ENCODE peak calls at places on chromosome 14, in seven cellular contexts. Z is activated CD8-positive, alpha-beta memory T cell treated with anti-CD3 and anti-CD28 coated beads, Interleukin-2, amount 50 U/mL, for 48 hours; Y is hippocampal formation; F is non-pigmented ciliary epithelial cell; E is lower leg skin; N is hepatocyte; V is CD8-positive, alpha-beta memory T cell. L is an unnamed sample.

GRCh38 chr14:58455593-58456265 is 28.2 kb downstream of the KIAA0586 start:
- DNase-seq in N (peak), F (peak), E (no peak), Z (no peak), V (no peak), Y (no peak), L (no peak)

GRCh38 chr14:21071225-21072041 is 1.3 kb downstream of the ARHGEF40 start:
- DNase-seq in Z (peak), E (peak), F (peak), Y (peak), V (peak), N (peak), L (peak)

GRCh38 chr14:77053046-77053841 is 24.7 kb upstream of the IRF2BPL start:
- DNase-seq in Y (no peak), N (peak), E (no peak), V (peak), F (no peak), Z (peak), L (peak)

GRCh38 chr14:74763803-74764531 is 851 bp downstream of the YLPM1 start:
- DNase-seq in V (no peak), Z (peak), N (peak), E (peak), Y (no peak), F (no peak), L (peak)

GRCh38 chr14:104856869-104857860 is 7.9 kb upstream of the CEP170B start:
- DNase-seq in N (no peak), V (no peak), F (no peak), E (no peak), Y (peak), Z (no peak), L (no peak)

GRCh38 chr14:50769893-50770500 is 61.0 kb downstream of the NIN start:
- DNase-seq in Y (no peak), Z (no peak), E (no peak), V (no peak), F (no peak), N (no peak), L (no peak)

GRCh38 chr14:61444215-61444768 is 122.9 kb downstream of the PRKCH start:
- DNase-seq in Y (no peak), F (no peak), Z (peak), N (no peak), V (peak), E (no peak), L (peak)

GRCh38 chr14:59245809-59246295 is 57.4 kb downstream of the DAAM1 start:
- DNase-seq in V (no peak), N (no peak), Z (no peak), E (no peak), Y (no peak), F (no peak), L (no peak)

GRCh38 chr14:21099596-21099985 is 1.1 kb upstream of the ZNF219 start:
- DNase-seq in Z (no peak), E (no peak), F (no peak), N (no peak), Y (no peak), V (no peak), L (no peak)

GRCh38 chr14:87059060-87059827 is 933.7 kb downstream of the GALC start:
- DNase-seq in F (no peak), N (no peak), V (no peak), Y (no peak), E (no peak), Z (no peak), L (no peak)

GRCh38 chr14:39176263-39177167 is 1.5 kb downstream of the PNN start:
- DNase-seq in F (no peak), Y (no peak), V (no peak), E (no peak), Z (peak), N (no peak), L (no peak)

GRCh38 chr14:22485178-22485577 is 103.8 kb downstream of the DAD1 start:
- DNase-seq in E (no peak), V (no peak), Y (no peak), Z (no peak), N (no peak), F (no peak), L (no peak)

GRCh38 chr14:57221931-57222330 is 46.8 kb downstream of the EXOC5 start:
- DNase-seq in F (no peak), Z (no peak), E (no peak), Y (no peak), N (no peak), V (no peak), L (no peak)

GRCh38 chr14:57889245-57889644 is 23.4 kb upstream of the SLC35F4 start:
- DNase-seq in E (no peak), Y (no peak), F (no peak), Z (no peak), N (peak), V (no peak), L (no peak)

GRCh38 chr14:105261781-105262180 is 13.4 kb downstream of the BTBD6 start:
- DNase-seq in N (no peak), F (no peak), E (no peak), Z (no peak), Y (no peak), V (no peak), L (no peak)

GRCh38 chr14:32252030-32252670 is 49.1 kb upstream of the RNU6-8 start:
- DNase-seq in Z (no peak), V (peak), N (peak), E (peak), F (peak), Y (peak), L (peak)

GRCh38 chr14:92785601-92786426 is 8.3 kb upstream of the GOLGA5 start:
- DNase-seq in N (peak), Z (no peak), V (no peak), Y (no peak), F (no peak), E (no peak), L (no peak)

GRCh38 chr14:55440385-55440784 is at the start of gene TBPL2:
- DNase-seq in F (no peak), Z (no peak), V (no peak), N (peak), Y (no peak), E (no peak), L (no peak)

GRCh38 chr14:61461808-61462275 is 140.5 kb downstream of the PRKCH start:
- DNase-seq in N (peak), Z (peak), Y (peak), V (peak), F (no peak), E (peak), L (peak)